ENCODE peak calls at places on chromosome 22, in ten cellular contexts. G, W, N, Z, B, T, K, R, X and Q are unnamed samples. For H3K4me1, the result is how much of the 10 kb centered on the place peaks cover.

GRCh38 chr22:49208768-49209252 is 618.9 kb downstream of the BRD1 start:
- DNase-seq in G (peak), W (no peak), N (no peak), Z (no peak), B (no peak), T (peak), K (no peak), R (no peak), X (peak), Q (peak)

GRCh38 chr22:34055525-34056200 is 135.4 kb upstream of the LARGE1 start:
- DNase-seq in G (no peak), W (no peak), N (peak), Z (no peak), B (peak), T (no peak), K (peak), R (no peak), X (no peak), Q (no peak)

GRCh38 chr22:19962909-19963806 is 21.5 kb upstream of the TXNRD2 start:
- DNase-seq in G (no peak), W (peak), N (peak), Z (peak), B (no peak), T (peak), K (no peak), R (no peak), X (peak), Q (peak)

GRCh38 chr22:44578516-44579230 is 80.6 kb upstream of the RTL6 start:
- DNase-seq in G (no peak), W (no peak), N (no peak), Z (no peak), B (no peak), T (peak), K (no peak), R (no peak), X (peak), Q (peak)

GRCh38 chr22:26429458-26430238 is 588 bp downstream of the ASPHD2 start:
- DNase-seq in G (no peak), W (no peak), N (peak), Z (no peak), B (no peak), T (no peak), K (no peak), R (no peak), X (no peak), Q (no peak)

GRCh38 chr22:49907807-49908206 is 10.4 kb downstream of the ALG12 start:
- DNase-seq in G (no peak), W (no peak), N (no peak), Z (no peak), B (no peak), T (no peak), K (no peak), R (no peak), X (no peak), Q (no peak)

GRCh38 chr22:29219881-29220670 is 14.4 kb downstream of the EMID1 start:
- DNase-seq in G (no peak), W (no peak), N (no peak), Z (no peak), B (no peak), T (peak), K (no peak), R (no peak), X (peak), Q (no peak)

GRCh38 chr22:23984430-23984829 is 4.5 kb downstream of the GSTT2 start:
- DNase-seq in G (no peak), W (peak), N (peak), Z (no peak), B (peak), T (no peak), K (no peak), R (no peak), X (no peak), Q (no peak)

GRCh38 chr22:35411112-35411511 is 11.2 kb downstream of the MCM5 start:
- DNase-seq in G (no peak), W (no peak), N (no peak), Z (peak), B (no peak), T (no peak), K (no peak), R (no peak), X (peak), Q (no peak)

GRCh38 chr22:48434868-48435250 is 1392.8 kb downstream of the BRD1 start:
- DNase-seq in G (no peak), W (no peak), N (no peak), Z (no peak), B (no peak), T (no peak), K (no peak), R (no peak), X (peak), Q (peak)

GRCh38 chr22:21834869-21835268 is 32.6 kb downstream of the MAPK1 start:
- DNase-seq in G (no peak), W (no peak), N (no peak), Z (no peak), B (no peak), T (no peak), K (no peak), R (no peak), X (no peak), Q (no peak)

GRCh38 chr22:48896766-48897637 is 930.7 kb downstream of the BRD1 start:
- DNase-seq in G (no peak), W (no peak), N (no peak), Z (no peak), B (no peak), T (peak), K (peak), R (no peak), X (peak), Q (no peak)

GRCh38 chr22:48318575-48319320 is 1508.9 kb downstream of the BRD1 start:
- DNase-seq in G (no peak), W (no peak), N (no peak), Z (peak), B (no peak), T (peak), K (no peak), R (no peak), X (peak), Q (peak)

GRCh38 chr22:23548501-23549197 is 31.4 kb downstream of the IGLL1 start:
- DNase-seq in G (no peak), W (no peak), N (no peak), Z (no peak), B (no peak), T (no peak), K (no peak), R (no peak), X (peak), Q (no peak)

GRCh38 chr22:20008221-20008995 is 8.2 kb downstream of the ARVCF start:
- DNase-seq in G (no peak), W (no peak), N (no peak), Z (no peak), B (no peak), T (no peak), K (no peak), R (no peak), X (peak), Q (no peak)

GRCh38 chr22:30994960-30995359 is 25.9 kb downstream of the TUG1 start:
- DNase-seq in G (no peak), W (no peak), N (no peak), Z (no peak), B (no peak), T (no peak), K (no peak), R (no peak), X (no peak), Q (no peak)

GRCh38 chr22:49827853-49828598 is at the start of gene BRD1:
- DNase-seq in G (peak), W (peak), N (peak), Z (peak), B (peak), T (peak), K (no peak), R (no peak), X (peak), Q (peak)

GRCh38 chr22:24423519-24424000 is 3.8 kb upstream of the ADORA2A start:
- DNase-seq in G (peak), W (no peak), N (no peak), Z (peak), B (peak), T (peak), K (no peak), R (no peak), X (peak), Q (peak)

GRCh38 chr22:22810471-22810870 is 77.1 kb upstream of the IGLL5 start:
- DNase-seq in G (no peak), W (no peak), N (no peak), Z (no peak), B (no peak), T (no peak), K (peak), R (no peak), X (peak), Q (no peak)

GRCh38 chr22:40855960-40856512 is 403 bp downstream of the ST13 start:
- DNase-seq in G (peak), W (peak), N (peak), Z (no peak), B (peak), T (peak), K (no peak), R (no peak), X (peak), Q (peak)

GRCh38 chr22:26170795-26171194 is 1.5 kb downstream of the SEZ6L start:
- DNase-seq in G (peak), W (no peak), N (no peak), Z (no peak), B (no peak), T (no peak), K (no peak), R (no peak), X (no peak), Q (no peak)

GRCh38 chr22:19984201-19984753 is 32.3 kb downstream of the ARVCF start:
- DNase-seq in G (peak), W (peak), N (no peak), Z (no peak), B (peak), T (no peak), K (no peak), R (peak), X (peak), Q (no peak)

GRCh38 chr22:32477608-32478007 is 3.0 kb downstream of the FBXO7 start:
- DNase-seq in G (no peak), W (no peak), N (no peak), Z (no peak), B (no peak), T (no peak), K (no peak), R (no peak), X (no peak), Q (no peak)

GRCh38 chr22:49929553-49929979 is 11.1 kb downstream of the CRELD2 start:
- DNase-seq in G (peak), W (no peak), N (peak), Z (peak), B (no peak), T (peak), K (no peak), R (no peak), X (peak), Q (peak)

GRCh38 chr22:32396255-32396654 is 15.8 kb downstream of the RTCB start:
- DNase-seq in G (no peak), W (no peak), N (no peak), Z (no peak), B (no peak), T (no peak), K (no peak), R (no peak), X (no peak), Q (no peak)

DNA sequence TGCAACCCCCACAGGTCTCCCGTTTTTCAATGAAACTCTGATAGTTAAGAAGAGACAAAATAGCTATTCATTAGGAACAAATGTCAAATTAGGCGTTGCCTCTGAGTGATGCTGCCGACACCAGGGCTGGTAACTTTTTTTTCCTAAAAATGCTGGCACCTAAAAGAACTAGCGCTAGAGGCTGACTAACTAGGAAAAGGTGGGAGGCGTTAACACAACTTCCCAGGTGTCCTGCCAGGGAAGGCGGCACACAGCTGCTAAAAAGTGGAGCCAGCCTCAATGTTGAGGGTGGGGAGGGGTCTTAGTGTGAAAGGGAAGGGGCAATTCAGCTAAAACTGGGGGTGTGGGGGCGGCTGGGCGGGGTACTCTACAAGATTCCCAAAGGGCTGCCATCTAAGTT is 5.4 kb downstream of the MN1 start:
- DNase-seq in G (no peak), W (no peak), N (no peak), Z (no peak), B (no peak), T (no peak), K (no peak), R (no peak), X (no peak), Q (no peak)
- H3K4me3 ChIP-seq in G (peak), W (no peak), N (no peak), Z (no peak), B (no peak), T (no peak), K (peak), R (no peak), X (no peak), Q (no peak)

GRCh38 chr22:46753360-46753759 is 9.1 kb upstream of the TBC1D22A start:
- DNase-seq in G (no peak), W (no peak), N (no peak), Z (no peak), B (no peak), T (no peak), K (no peak), R (no peak), X (no peak), Q (peak)

GRCh38 chr22:46752911-46753310 is 9.5 kb upstream of the TBC1D22A start:
- DNase-seq in G (no peak), W (no peak), N (no peak), Z (no peak), B (no peak), T (no peak), K (no peak), R (no peak), X (no peak), Q (no peak)

GRCh38 chr22:46753761-46754109 is 8.7 kb upstream of the TBC1D22A start:
- DNase-seq in G (no peak), W (no peak), N (no peak), Z (no peak), B (no peak), T (no peak), K (no peak), R (no peak), X (no peak), Q (no peak)

GRCh38 chr22:46754826-46755225 is 7.6 kb upstream of the TBC1D22A start:
- DNase-seq in G (no peak), W (no peak), N (no peak), Z (no peak), B (no peak), T (no peak), K (no peak), R (no peak), X (no peak), Q (no peak)

DNA sequence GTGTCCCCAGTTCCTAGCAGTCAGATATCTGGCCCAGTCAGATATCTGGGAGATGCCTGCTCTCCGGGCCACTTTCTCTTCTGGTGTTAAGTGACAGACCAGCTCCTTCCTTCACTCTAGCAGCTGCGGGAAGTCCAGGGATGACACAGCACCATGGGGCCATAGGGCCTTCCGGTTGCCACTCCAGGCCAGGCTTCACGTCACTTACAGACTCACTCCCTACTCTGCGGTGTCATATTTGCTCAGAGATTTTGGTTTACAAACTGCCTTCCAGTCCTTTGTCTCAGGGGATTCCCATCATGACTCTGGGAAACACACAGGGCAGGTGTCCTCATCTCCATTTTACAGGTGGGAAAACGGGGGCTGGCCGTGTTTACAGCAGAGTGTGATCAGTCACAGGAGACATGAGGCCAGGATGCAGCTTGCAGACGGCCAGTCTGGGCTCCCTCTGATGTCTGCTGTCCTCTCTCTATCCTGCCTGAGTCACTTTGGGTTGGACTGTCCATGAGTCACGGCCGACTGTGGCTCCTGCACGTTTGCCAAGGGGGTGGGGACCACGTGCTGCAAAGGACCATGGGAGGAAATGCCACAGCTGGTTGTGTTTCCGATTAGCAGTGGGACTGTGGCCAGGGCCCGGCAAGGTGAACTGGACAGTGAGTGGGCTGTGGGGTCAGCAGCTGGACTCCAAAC is 8.2 kb upstream of the TBC1D22A start:
- DNase-seq in G (peak), W (peak), N (no peak), Z (peak), B (peak), T (peak), K (peak), R (peak), X (peak), Q (peak)
- H3K4me1 ChIP-seq in G (half or more), W (under half), N (under half), Z (under half), B (under half), T (under half), K (under half), R (under half), X (half or more), Q (half or more)

GRCh38 chr22:38863531-38864131 is 8.4 kb downstream of the CBX6 start:
- DNase-seq in G (no peak), W (no peak), N (no peak), Z (no peak), B (no peak), T (peak), K (no peak), R (no peak), X (peak), Q (peak)
- H3K4me3 ChIP-seq in G (no peak), W (no peak), N (no peak), Z (no peak), B (no peak), T (no peak), K (no peak), R (no peak), X (no peak), Q (no peak)

DNA sequence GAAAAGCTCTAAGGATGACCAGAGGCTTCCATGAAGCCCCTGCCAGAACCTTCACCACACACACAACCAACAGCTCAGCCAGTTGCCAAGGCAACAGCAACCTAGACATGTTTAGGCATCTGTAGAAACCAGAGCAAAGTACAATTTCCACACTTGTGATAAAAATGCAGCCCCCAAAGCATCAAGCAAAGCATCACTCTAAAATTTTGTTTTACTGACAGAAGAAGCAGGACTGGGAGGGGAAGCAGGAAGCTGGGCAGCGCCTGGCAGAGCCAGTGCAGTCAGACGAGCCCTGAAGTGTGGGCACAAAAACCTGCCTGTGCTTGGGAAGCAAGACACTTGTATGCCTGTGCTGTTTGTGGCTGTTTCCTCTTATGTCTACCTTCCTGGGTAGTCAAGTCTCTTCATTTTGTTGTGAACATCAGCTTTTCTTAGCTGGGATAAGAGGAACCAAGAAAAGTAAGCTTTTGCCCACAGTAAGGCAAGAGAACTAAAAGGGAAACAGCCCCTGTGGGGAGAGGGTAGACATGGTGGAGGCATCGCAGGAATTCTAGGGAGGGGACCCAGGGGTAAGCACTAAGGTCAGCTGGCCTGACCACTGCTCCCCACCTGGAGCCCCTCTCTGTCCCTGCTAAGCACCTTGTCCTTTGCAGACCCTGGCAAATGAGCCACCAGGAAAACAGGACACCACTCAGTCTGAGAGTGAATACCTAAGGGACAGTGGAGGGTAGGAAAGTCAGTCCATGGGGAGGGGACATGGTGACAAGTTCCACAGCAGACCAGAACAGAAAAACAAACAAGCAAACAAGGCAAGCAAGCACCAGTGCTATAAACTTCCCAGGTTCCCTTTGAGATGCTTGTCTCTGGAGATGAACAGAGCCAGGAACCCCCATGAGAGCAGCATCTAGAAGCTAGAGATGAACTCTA is 13.4 kb downstream of the PACSIN2 start:
- DNase-seq in G (no peak), W (no peak), N (peak), Z (no peak), B (no peak), T (no peak), K (no peak), R (no peak), X (no peak), Q (no peak)
- H3K4me1 ChIP-seq in G (half or more), W (half or more), N (under half), Z (half or more), B (half or more), T (under half), K (half or more), R (under half), X (under half), Q (under half)

DNA sequence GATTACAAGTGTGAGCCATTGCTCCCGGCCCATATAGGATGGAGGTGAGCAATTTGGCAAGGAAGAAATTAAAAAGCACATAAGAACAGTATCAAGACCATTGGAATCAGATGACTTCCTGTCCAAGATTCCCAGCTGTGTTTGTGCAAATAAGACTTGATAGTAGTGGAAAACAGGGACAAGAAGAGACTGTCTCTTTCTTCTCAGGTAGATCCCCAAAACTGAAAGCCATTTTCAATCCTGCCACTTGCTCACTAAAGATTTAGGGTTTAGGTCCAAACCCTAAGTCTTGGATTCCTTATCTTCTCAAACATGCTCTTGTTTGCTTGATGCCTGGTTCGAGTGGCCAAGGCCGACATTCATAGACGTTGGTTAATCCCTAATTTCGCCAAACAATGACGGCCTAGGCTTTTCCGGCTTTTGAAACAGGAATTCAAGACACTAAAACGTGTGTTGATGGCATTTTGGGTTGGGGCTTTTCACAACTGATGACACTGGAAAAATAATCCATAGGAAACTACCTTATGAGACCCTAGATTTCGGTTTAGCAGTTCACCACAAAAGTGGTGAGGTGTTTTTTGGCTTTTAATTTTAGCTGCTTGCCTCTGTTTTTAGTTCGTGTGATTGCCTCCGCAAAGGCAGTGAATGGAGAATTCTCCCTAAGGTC is 1.0 kb upstream of the GTPBP1 start:
- DNase-seq in G (no peak), W (no peak), N (peak), Z (no peak), B (no peak), T (no peak), K (no peak), R (no peak), X (no peak), Q (no peak)
- H3K4me3 ChIP-seq in G (peak), W (peak), N (peak), Z (peak), B (peak), T (peak), K (peak), R (peak), X (peak), Q (peak)